ENCODE peak calls at places on chromosomes 16 and 17, in six cellular contexts. J is lung, G is PC-3, B is AG09319, E is AG04450, I is ascending aorta. Q is an unnamed sample.

GRCh38 chr16:83723244-83723643 is 84.5 kb upstream of the HSBP1 start:
- DNase-seq in J (no peak), G (no peak), B (no peak), E (no peak), I (no peak), Q (no peak)

GRCh38 chr17:12089809-12090384 is 69.2 kb downstream of the MAP2K4 start:
- DNase-seq in J (no peak), G (peak), B (no peak), E (peak), I (no peak), Q (no peak)

GRCh38 chr17:68775338-68775737 is 174.2 kb upstream of the FAM20A start:
- DNase-seq in J (no peak), G (peak), B (no peak), E (no peak), I (no peak), Q (no peak)

GRCh38 chr17:7119314-7119713 is 4.7 kb upstream of the ASGR2 start:
- DNase-seq in J (no peak), G (no peak), B (no peak), E (no peak), I (no peak), Q (no peak)

GRCh38 chr17:77280304-77280910 is 139.6 kb downstream of the SEC14L1 start:
- DNase-seq in J (no peak), G (peak), B (no peak), E (no peak), I (no peak), Q (peak)

GRCh38 chr17:18950944-18951905 is 740 bp upstream of the SLC5A10 start:
- DNase-seq in J (no peak), G (no peak), B (no peak), E (no peak), I (no peak), Q (peak)

GRCh38 chr17:41333098-41333497 is 17.5 kb downstream of the KRT33A start:
- DNase-seq in J (no peak), G (no peak), B (no peak), E (no peak), I (no peak), Q (no peak)

GRCh38 chr17:44065668-44066203 is 735 bp downstream of the LSM12 start:
- DNase-seq in J (no peak), G (peak), B (no peak), E (no peak), I (no peak), Q (no peak)

GRCh38 chr16:31008154-31008950 is 2.1 kb downstream of the STX1B start:
- DNase-seq in J (no peak), G (peak), B (no peak), E (peak), I (no peak), Q (no peak)

GRCh38 chr16:81061855-81062608 is 15.0 kb downstream of the C16orf46 start:
- DNase-seq in J (no peak), G (no peak), B (no peak), E (no peak), I (no peak), Q (no peak)

GRCh38 chr16:75127713-75128415 is 11.3 kb upstream of the LDHD start:
- DNase-seq in J (no peak), G (no peak), B (no peak), E (no peak), I (no peak), Q (no peak)

GRCh38 chr17:74860229-74860998 is 729 bp upstream of the GRIN2C start:
- DNase-seq in J (no peak), G (no peak), B (no peak), E (no peak), I (no peak), Q (no peak)

GRCh38 chr17:7720125-7720524 is 2.6 kb downstream of the DNAH2 start:
- DNase-seq in J (no peak), G (no peak), B (no peak), E (no peak), I (no peak), Q (no peak)

GRCh38 chr17:63601439-63602371 is 1.0 kb downstream of the TACO1 start:
- DNase-seq in J (no peak), G (peak), B (no peak), E (no peak), I (no peak), Q (no peak)

GRCh38 chr17:79831367-79832210 is 7.7 kb downstream of the CBX4 start:
- DNase-seq in J (peak), G (no peak), B (no peak), E (no peak), I (no peak), Q (peak)

GRCh38 chr16:71287903-71288302 is 1.3 kb downstream of the CMTR2 start:
- DNase-seq in J (no peak), G (peak), B (no peak), E (no peak), I (no peak), Q (no peak)

GRCh38 chr17:49108318-49108717 is 24.3 kb upstream of the B4GALNT2 start:
- DNase-seq in J (no peak), G (peak), B (peak), E (peak), I (no peak), Q (no peak)

GRCh38 chr16:74455619-74456289 is 34.5 kb upstream of the CLEC18B start:
- DNase-seq in J (no peak), G (no peak), B (no peak), E (no peak), I (no peak), Q (no peak)

GRCh38 chr17:77786740-77787505 is 171.6 kb upstream of the TNRC6C start:
- DNase-seq in J (no peak), G (no peak), B (no peak), E (no peak), I (no peak), Q (no peak)

GRCh38 chr16:90020838-90021382 is 1.7 kb upstream of the DBNDD1 start:
- DNase-seq in J (no peak), G (peak), B (no peak), E (peak), I (no peak), Q (no peak)

GRCh38 chr16:67967183-67967955 is 1.1 kb downstream of the SLC12A4 start:
- DNase-seq in J (no peak), G (peak), B (no peak), E (no peak), I (no peak), Q (peak)

GRCh38 chr16:1357906-1358566 is 6.3 kb downstream of the GNPTG start:
- DNase-seq in J (no peak), G (peak), B (no peak), E (no peak), I (no peak), Q (no peak)

GRCh38 chr17:58520843-58521430 is 6.5 kb upstream of the MTMR4 start:
- DNase-seq in J (no peak), G (peak), B (no peak), E (no peak), I (no peak), Q (peak)
- TF ChIP-seq CTCF in J (no peak), G (peak), B (peak), E (peak), I (peak), Q (peak)

GRCh38 chr17:71964559-71964958 is 156.3 kb upstream of the SOX9 start:
- DNase-seq in J (no peak), G (no peak), B (no peak), E (no peak), I (no peak), Q (no peak)

GRCh38 chr17:71963341-71963740 is 157.5 kb upstream of the SOX9 start:
- DNase-seq in J (no peak), G (peak), B (no peak), E (no peak), I (no peak), Q (no peak)

GRCh38 chr17:71963791-71964190 is 157.0 kb upstream of the SOX9 start:
- DNase-seq in J (no peak), G (no peak), B (no peak), E (no peak), I (no peak), Q (no peak)

DNA sequence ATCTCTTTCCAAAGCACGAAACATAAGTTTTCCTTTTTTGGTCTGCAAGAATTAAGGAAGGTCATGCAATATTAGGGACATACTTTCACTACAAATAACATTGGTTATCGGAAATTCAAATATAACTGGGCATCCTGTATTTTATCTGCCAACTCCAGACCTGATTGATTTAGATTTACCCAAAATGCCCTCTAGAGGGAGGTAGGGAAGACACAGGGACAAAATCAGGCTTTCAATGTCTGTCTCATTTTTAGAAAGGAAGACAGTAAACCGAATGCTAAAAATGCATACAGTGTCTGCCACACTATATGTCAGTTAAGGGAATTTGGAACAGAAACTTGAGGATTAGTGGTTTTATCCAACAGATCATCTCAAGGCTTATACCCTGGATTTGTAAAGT is 161.7 kb upstream of the SOX9 start:
- DNase-seq in J (no peak), G (peak), B (no peak), E (no peak), I (no peak), Q (no peak)
- TF ChIP-seq CTCF in J (no peak), G (peak), B (peak), E (peak), I (peak), Q (peak)

GRCh38 chr17:14268264-14268663 is 31.6 kb upstream of the CDRT15 start:
- DNase-seq in J (no peak), G (no peak), B (no peak), E (no peak), I (no peak), Q (no peak)
- TF ChIP-seq CTCF in J (no peak), G (peak), B (no peak), E (no peak), I (no peak), Q (no peak)

GRCh38 chr17:32877164-32877764 is 340 bp upstream of the MYO1D start:
- DNase-seq in J (peak), G (peak), B (peak), E (peak), I (peak), Q (peak)

GRCh38 chr17:32875904-32876413 is 965 bp downstream of the MYO1D start:
- DNase-seq in J (no peak), G (peak), B (peak), E (no peak), I (no peak), Q (no peak)

GRCh38 chr17:32878211-32878610 is 1.3 kb upstream of the MYO1D start:
- DNase-seq in J (peak), G (peak), B (peak), E (no peak), I (peak), Q (no peak)

GRCh38 chr17:32875230-32875903 is 1.6 kb downstream of the MYO1D start:
- DNase-seq in J (no peak), G (no peak), B (no peak), E (no peak), I (no peak), Q (no peak)

GRCh38 chr17:32876414-32877163 is at the start of gene MYO1D:
- DNase-seq in J (peak), G (peak), B (no peak), E (no peak), I (peak), Q (peak)
- TF ChIP-seq CTCF in J (no peak), G (peak), B (peak), E (no peak), I (peak), Q (peak)

GRCh38 chr16:48511071-48511540 is 98.9 kb downstream of the N4BP1 start:
- DNase-seq in J (no peak), G (no peak), B (no peak), E (peak), I (no peak), Q (no peak)
- TF ChIP-seq CTCF in J (no peak), G (no peak), B (no peak), E (no peak), I (no peak), Q (no peak)

GRCh38 chr16:50628156-50628802 is 52.8 kb downstream of the SNX20 start:
- DNase-seq in J (no peak), G (no peak), B (no peak), E (no peak), I (no peak), Q (no peak)
- TF ChIP-seq CTCF in J (no peak), G (no peak), B (no peak), E (no peak), I (no peak), Q (no peak)

GRCh38 chr16:6343157-6343556 is 989.5 kb upstream of the RBFOX1 start:
- DNase-seq in J (no peak), G (no peak), B (no peak), E (no peak), I (no peak), Q (no peak)

GRCh38 chr16:6349725-6350124 is 982.9 kb upstream of the RBFOX1 start:
- DNase-seq in J (no peak), G (no peak), B (no peak), E (no peak), I (no peak), Q (no peak)

GRCh38 chr16:6341993-6342392 is 990.7 kb upstream of the RBFOX1 start:
- DNase-seq in J (no peak), G (no peak), B (no peak), E (no peak), I (no peak), Q (no peak)

DNA sequence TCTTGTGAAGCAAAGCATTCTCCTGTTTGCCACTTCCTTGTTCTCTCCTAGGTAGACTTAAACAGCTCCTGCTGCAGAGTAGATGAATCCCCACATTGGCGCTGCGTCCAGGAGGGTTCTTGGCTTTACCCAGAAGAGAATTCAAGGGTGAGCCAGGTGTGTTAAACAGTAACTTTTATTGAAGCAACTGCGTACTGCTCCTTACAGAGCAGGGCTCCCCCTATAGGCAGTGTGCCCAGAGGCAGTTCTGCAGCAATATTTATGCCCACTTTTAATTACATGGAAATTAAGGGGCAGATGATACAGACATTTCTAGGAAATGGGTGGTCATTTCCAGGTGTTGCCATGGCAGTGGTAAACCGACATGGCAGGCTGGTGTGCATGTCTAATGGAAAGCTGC is 987.6 kb upstream of the RBFOX1 start:
- DNase-seq in J (no peak), G (no peak), B (no peak), E (no peak), I (no peak), Q (no peak)
- TF ChIP-seq CTCF in J (no peak), G (no peak), B (no peak), E (no peak), I (no peak), Q (no peak)

DNA sequence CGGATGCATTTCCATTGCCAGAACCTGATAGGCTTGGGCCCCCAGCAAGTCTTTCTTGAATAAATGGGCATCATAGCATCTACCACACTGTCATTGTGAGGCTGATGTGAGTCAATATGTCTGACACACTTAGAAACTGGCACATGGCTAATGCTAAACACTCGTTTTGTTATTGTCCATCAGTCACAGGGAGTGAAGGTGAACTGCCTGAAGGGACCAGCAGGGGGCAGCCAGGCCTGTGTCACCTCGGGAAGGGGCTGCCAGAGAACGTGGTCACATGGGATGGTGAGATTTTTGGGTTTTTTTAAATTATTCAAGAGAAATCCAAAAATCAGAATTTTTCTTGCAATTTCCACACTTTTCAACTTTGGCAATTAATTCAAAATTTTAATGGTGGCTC is 831 bp upstream of the RCVRN start:
- DNase-seq in J (no peak), G (peak), B (no peak), E (no peak), I (no peak), Q (peak)
- TF ChIP-seq CTCF in J (no peak), G (peak), B (peak), E (peak), I (peak), Q (peak)

GRCh38 chr16:3662601-3663000 is 8.1 kb downstream of the DNASE1 start:
- DNase-seq in J (no peak), G (no peak), B (no peak), E (no peak), I (no peak), Q (no peak)

GRCh38 chr16:3669067-3669466 is 14.6 kb downstream of the DNASE1 start:
- DNase-seq in J (no peak), G (no peak), B (no peak), E (no peak), I (no peak), Q (no peak)

GRCh38 chr16:3664187-3664896 is 9.9 kb downstream of the DNASE1 start:
- DNase-seq in J (no peak), G (no peak), B (no peak), E (no peak), I (no peak), Q (no peak)

GRCh38 chr16:3668626-3669025 is 14.1 kb downstream of the DNASE1 start:
- DNase-seq in J (no peak), G (no peak), B (no peak), E (no peak), I (no peak), Q (no peak)

DNA sequence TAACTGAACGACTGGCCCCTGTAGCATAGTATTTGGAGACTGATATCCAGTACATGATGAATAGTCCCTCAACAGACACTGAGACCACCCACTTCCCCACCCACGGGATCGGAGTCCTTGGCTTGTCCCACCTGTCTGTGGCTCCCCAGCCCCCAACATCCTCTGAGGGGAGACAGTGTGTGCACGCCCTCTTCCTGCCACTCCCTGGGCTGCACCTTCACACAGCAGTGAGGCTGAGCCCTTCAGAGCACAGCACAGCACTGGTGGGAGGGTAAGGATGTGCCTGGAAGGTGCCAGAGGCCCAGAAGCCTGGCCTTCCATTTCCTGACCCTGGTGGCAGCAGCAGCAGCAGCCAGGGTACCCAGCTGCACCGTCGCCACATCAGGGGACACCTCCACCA is 11.0 kb downstream of the DNASE1 start:
- DNase-seq in J (no peak), G (no peak), B (no peak), E (no peak), I (no peak), Q (no peak)
- TF ChIP-seq CTCF in J (no peak), G (no peak), B (no peak), E (no peak), I (no peak), Q (no peak)

GRCh38 chr17:16351831-16352230 is 1.4 kb downstream of the CENPV start:
- DNase-seq in J (no peak), G (no peak), B (no peak), E (no peak), I (no peak), Q (no peak)

GRCh38 chr17:16354585-16354984 is 1.3 kb upstream of the CENPV start:
- DNase-seq in J (no peak), G (no peak), B (no peak), E (no peak), I (no peak), Q (no peak)

GRCh38 chr17:16353702-16354174 is 469 bp upstream of the CENPV start:
- DNase-seq in J (no peak), G (no peak), B (no peak), E (no peak), I (no peak), Q (no peak)

GRCh38 chr17:16352303-16352837 is 899 bp downstream of the CENPV start:
- DNase-seq in J (no peak), G (no peak), B (no peak), E (no peak), I (no peak), Q (peak)

GRCh38 chr17:16352838-16353701 is at the start of gene CENPV:
- DNase-seq in J (peak), G (no peak), B (no peak), E (no peak), I (no peak), Q (peak)
- TF ChIP-seq CTCF in J (no peak), G (no peak), B (no peak), E (peak), I (no peak), Q (no peak)